ENCODE peak calls at places on chromosomes 2 and 18, in six cellular contexts. D, O, K, L, C and U are unnamed samples.

GRCh38 chr2:169476459-169476858 is 2.8 kb upstream of the BBS5 start:
- DNase-seq in K (no peak), C (no peak), L (no peak), D (peak; percentile 55), O (peak; percentile 22), U (no peak)

GRCh38 chr2:236041616-236042015 is 126.6 kb downstream of the GBX2 start:
- DNase-seq in K (no peak), O (no peak), C (no peak), L (no peak), D (no peak), U (no peak)

GRCh38 chr2:186629245-186629996 is 39.6 kb downstream of the ITGAV start:
- DNase-seq in L (no peak), C (no peak), K (no peak), O (no peak), D (peak; percentile 67), U (no peak)

GRCh38 chr2:20567159-20567925 is 83.6 kb downstream of the HS1BP3 start:
- DNase-seq in L (peak; percentile 39), O (no peak), K (no peak), C (no peak), D (no peak), U (no peak)

GRCh38 chr2:189633392-189633811 is 27.9 kb upstream of the ASNSD1 start:
- DNase-seq in L (no peak), O (peak; percentile 10), D (no peak), C (no peak), K (no peak), U (no peak)

GRCh38 chr2:45578056-45578843 is 32.8 kb downstream of the SRBD1 start:
- DNase-seq in L (no peak), D (peak; percentile 28), K (peak; percentile 4), O (peak; percentile 59), C (no peak), U (no peak)

GRCh38 chr2:173218331-173219056 is 136.2 kb upstream of the CDCA7 start:
- DNase-seq in O (no peak), C (no peak), D (no peak), L (no peak), K (no peak), U (no peak)

GRCh38 chr2:239846789-239847676 is 178.1 kb downstream of the NDUFA10 start:
- DNase-seq in L (no peak), C (no peak), D (no peak), O (no peak), K (no peak), U (no peak)

GRCh38 chr2:165427686-165428085 is 41.8 kb upstream of the CSRNP3 start:
- DNase-seq in O (no peak), L (no peak), C (no peak), K (no peak), D (no peak), U (no peak)

GRCh38 chr2:71609958-71610357 is 156.6 kb downstream of the DYSF start:
- DNase-seq in O (peak; percentile 50), L (peak; percentile 64), D (peak; percentile 32), C (no peak), K (peak; percentile 12), U (no peak)

GRCh38 chr18:62925031-62925688 is 209.8 kb downstream of the PHLPP1 start:
- DNase-seq in C (no peak), D (peak; percentile 55), O (peak; percentile 2), K (no peak), L (no peak), U (no peak)

GRCh38 chr2:13996527-13996926 is 636.0 kb upstream of the LRATD1 start:
- DNase-seq in D (peak; percentile 10), O (no peak), K (no peak), C (no peak), L (no peak), U (no peak)

GRCh38 chr2:174729797-174730529 is 34.3 kb downstream of the CHRNA1 start:
- DNase-seq in O (no peak), C (no peak), D (peak; percentile 22), K (no peak), L (no peak), U (no peak)

GRCh38 chr2:183541766-183542165 is 417.5 kb downstream of the NUP35 start:
- DNase-seq in C (no peak), L (peak; percentile 15), K (no peak), O (peak; percentile 72), D (peak; percentile 63), U (no peak)

GRCh38 chr2:41791523-41791922 is 256.3 kb upstream of the PKDCC start:
- DNase-seq in K (no peak), D (peak; percentile 20), L (peak; percentile 39), O (peak; percentile 62), C (no peak), U (no peak)

GRCh38 chr18:49560277-49561126 is 1.4 kb upstream of the LIPG start:
- DNase-seq in L (no peak), O (no peak), K (peak; percentile 76), D (peak; percentile 32), C (no peak), U (no peak)

GRCh38 chr2:102618452-102619413 is 620 bp upstream of the SLC9A2 start:
- DNase-seq in D (peak; percentile 15), L (no peak), C (no peak), K (no peak), O (no peak), U (no peak)

GRCh38 chr2:240426797-240427721 is 8.4 kb upstream of the GPC1 start:
- DNase-seq in O (no peak), C (no peak), K (no peak), D (peak; percentile 57), L (no peak), U (no peak)

GRCh38 chr2:168441214-168441872 is 14.7 kb upstream of the CERS6 start:
- DNase-seq in C (no peak), L (no peak), K (no peak), D (no peak), O (no peak), U (no peak)